ENCODE peak calls at places on chromosomes 6 and 20, in seven cellular contexts. One of them, this sample, is unnamed.

GRCh38 chr6:113825776-113826175 is 31.4 kb upstream of the MARCKS start:
- DNase-seq in GM23248: peak; percentile 85
- DNase-seq in Panc1: no peak
- DNase-seq in adrenal gland: peak; percentile 65
- DNase-seq in A549: no peak
- DNase-seq in ovary: peak; percentile 80
- DNase-seq in pancreas: peak; percentile 93
- DNase-seq in this sample: peak; percentile 97

GRCh38 chr20:6533828-6534388 is 233.6 kb upstream of the BMP2 start:
- DNase-seq in GM23248: peak; percentile 73
- DNase-seq in Panc1: no peak
- DNase-seq in adrenal gland: no peak
- DNase-seq in A549: no peak
- DNase-seq in ovary: no peak
- DNase-seq in pancreas: no peak
- DNase-seq in this sample: peak; percentile 13

GRCh38 chr6:22007469-22007868 is 289.4 kb downstream of the PRL start:
- DNase-seq in GM23248: no peak
- DNase-seq in Panc1: no peak
- DNase-seq in adrenal gland: no peak
- DNase-seq in A549: no peak
- DNase-seq in ovary: no peak
- DNase-seq in pancreas: no peak
- DNase-seq in this sample: no peak

GRCh38 chr6:39684790-39685485 is 40.3 kb downstream of the KIF6 start:
- DNase-seq in GM23248: peak; percentile 70
- DNase-seq in Panc1: no peak
- DNase-seq in adrenal gland: no peak
- DNase-seq in A549: peak; percentile 3
- DNase-seq in ovary: no peak
- DNase-seq in pancreas: no peak
- DNase-seq in this sample: peak; percentile 3

GRCh38 chr6:44662461-44663121 is 275.1 kb downstream of the CDC5L start:
- DNase-seq in GM23248: no peak
- DNase-seq in Panc1: no peak
- DNase-seq in adrenal gland: no peak
- DNase-seq in A549: no peak
- DNase-seq in ovary: no peak
- DNase-seq in pancreas: no peak
- DNase-seq in this sample: peak; percentile 100

GRCh38 chr6:3273707-3274521 is 15.2 kb downstream of the PSMG4 start:
- DNase-seq in GM23248: no peak
- DNase-seq in Panc1: no peak
- DNase-seq in adrenal gland: no peak
- DNase-seq in A549: no peak
- DNase-seq in ovary: no peak
- DNase-seq in pancreas: no peak
- DNase-seq in this sample: no peak

GRCh38 chr6:112014483-112014882 is 39.4 kb upstream of the CCN6 start:
- DNase-seq in GM23248: peak; percentile 79
- DNase-seq in Panc1: no peak
- DNase-seq in adrenal gland: no peak
- DNase-seq in A549: no peak
- DNase-seq in ovary: no peak
- DNase-seq in pancreas: no peak
- DNase-seq in this sample: no peak

GRCh38 chr6:5302220-5302946 is 41.1 kb downstream of the FARS2 start:
- DNase-seq in GM23248: no peak
- DNase-seq in Panc1: no peak
- DNase-seq in adrenal gland: no peak
- DNase-seq in A549: no peak
- DNase-seq in ovary: peak; percentile 13
- DNase-seq in pancreas: no peak
- DNase-seq in this sample: no peak

GRCh38 chr6:333379-334002 is 41.2 kb downstream of the DUSP22 start:
- DNase-seq in GM23248: peak; percentile 28
- DNase-seq in Panc1: no peak
- DNase-seq in adrenal gland: no peak
- DNase-seq in A549: no peak
- DNase-seq in ovary: no peak
- DNase-seq in pancreas: no peak
- DNase-seq in this sample: no peak

GRCh38 chr6:113591896-113592827 is 265.0 kb upstream of the MARCKS start:
- DNase-seq in GM23248: peak; percentile 45
- DNase-seq in Panc1: no peak
- DNase-seq in adrenal gland: no peak
- DNase-seq in A549: no peak
- DNase-seq in ovary: no peak
- DNase-seq in pancreas: no peak
- DNase-seq in this sample: peak; percentile 55

GRCh38 chr6:79127660-79128059 is 49.6 kb upstream of the PHIP start:
- DNase-seq in GM23248: no peak
- DNase-seq in Panc1: no peak
- DNase-seq in adrenal gland: no peak
- DNase-seq in A549: peak; percentile 13
- DNase-seq in ovary: no peak
- DNase-seq in pancreas: no peak
- DNase-seq in this sample: peak; percentile 17

GRCh38 chr6:170584954-170585498 is 589 bp upstream of the PDCD2 start:
- DNase-seq in GM23248: no peak
- DNase-seq in Panc1: no peak
- DNase-seq in adrenal gland: no peak
- DNase-seq in A549: no peak
- DNase-seq in ovary: no peak
- DNase-seq in pancreas: no peak
- DNase-seq in this sample: no peak

GRCh38 chr6:157032923-157033322 is 255.7 kb downstream of the ARID1B start:
- DNase-seq in GM23248: no peak
- DNase-seq in Panc1: no peak
- DNase-seq in adrenal gland: no peak
- DNase-seq in A549: no peak
- DNase-seq in ovary: no peak
- DNase-seq in pancreas: no peak
- DNase-seq in this sample: no peak

GRCh38 chr20:2656471-2657117 is 4.2 kb downstream of the NOP56 start:
- DNase-seq in GM23248: no peak
- DNase-seq in Panc1: no peak
- DNase-seq in adrenal gland: no peak
- DNase-seq in A549: no peak
- DNase-seq in ovary: no peak
- DNase-seq in pancreas: no peak
- DNase-seq in this sample: no peak

GRCh38 chr6:39082310-39082709 is 32.7 kb downstream of the SAYSD1 start:
- DNase-seq in GM23248: no peak
- DNase-seq in Panc1: no peak
- DNase-seq in adrenal gland: no peak
- DNase-seq in A549: no peak
- DNase-seq in ovary: no peak
- DNase-seq in pancreas: no peak
- DNase-seq in this sample: no peak

GRCh38 chr6:150296890-150297289 is 71.9 kb upstream of the IYD start:
- DNase-seq in GM23248: no peak
- DNase-seq in Panc1: no peak
- DNase-seq in adrenal gland: no peak
- DNase-seq in A549: no peak
- DNase-seq in ovary: no peak
- DNase-seq in pancreas: no peak
- DNase-seq in this sample: no peak

GRCh38 chr6:10361428-10361827 is 53.4 kb downstream of the TFAP2A start:
- DNase-seq in GM23248: no peak
- DNase-seq in Panc1: no peak
- DNase-seq in adrenal gland: no peak
- DNase-seq in A549: no peak
- DNase-seq in ovary: no peak
- DNase-seq in pancreas: no peak
- DNase-seq in this sample: no peak

GRCh38 chr6:127302728-127303675 is 36.3 kb downstream of the RNF146 start:
- DNase-seq in GM23248: peak; percentile 72
- DNase-seq in Panc1: peak; percentile 33
- DNase-seq in adrenal gland: peak; percentile 28
- DNase-seq in A549: peak; percentile 44
- DNase-seq in ovary: no peak
- DNase-seq in pancreas: no peak
- DNase-seq in this sample: peak; percentile 7

GRCh38 chr20:33051333-33051732 is 2.4 kb upstream of the BPIFB3 start:
- DNase-seq in GM23248: no peak
- DNase-seq in Panc1: no peak
- DNase-seq in adrenal gland: no peak
- DNase-seq in A549: no peak
- DNase-seq in ovary: no peak
- DNase-seq in pancreas: no peak
- DNase-seq in this sample: no peak

GRCh38 chr6:84791233-84791632 is 26.8 kb upstream of the TBX18 start:
- DNase-seq in GM23248: peak; percentile 48
- DNase-seq in Panc1: no peak
- DNase-seq in adrenal gland: no peak
- DNase-seq in A549: no peak
- DNase-seq in ovary: no peak
- DNase-seq in pancreas: no peak
- DNase-seq in this sample: peak; percentile 13

GRCh38 chr20:33832113-33832853 is 21.1 kb downstream of the CHMP4B start:
- DNase-seq in GM23248: no peak
- DNase-seq in Panc1: no peak
- DNase-seq in adrenal gland: peak; percentile 40
- DNase-seq in A549: no peak
- DNase-seq in ovary: peak; percentile 21
- DNase-seq in pancreas: no peak
- DNase-seq in this sample: no peak

GRCh38 chr6:43808412-43808811 is 38.4 kb downstream of the VEGFA start:
- DNase-seq in GM23248: no peak
- DNase-seq in Panc1: no peak
- DNase-seq in adrenal gland: no peak
- DNase-seq in A549: no peak
- DNase-seq in ovary: no peak
- DNase-seq in pancreas: no peak
- DNase-seq in this sample: no peak

GRCh38 chr20:56590888-56591287 is 38.2 kb upstream of the TFAP2C start:
- DNase-seq in GM23248: no peak
- DNase-seq in Panc1: no peak
- DNase-seq in adrenal gland: no peak
- DNase-seq in A549: no peak
- DNase-seq in ovary: no peak
- DNase-seq in pancreas: no peak
- DNase-seq in this sample: no peak
- H3K27ac ChIP-seq in GM23248: no peak overlapping the region
- H3K27ac ChIP-seq in Panc1: no peak overlapping the region
- H3K27ac ChIP-seq in adrenal gland: no peak overlapping the region
- H3K27ac ChIP-seq in A549: peak overlapping the region; percentile 74
- H3K27ac ChIP-seq in ovary: no peak overlapping the region
- H3K27ac ChIP-seq in pancreas: no peak overlapping the region
- H3K27ac ChIP-seq in this sample: no peak overlapping the region

GRCh38 chr6:88135578-88136114 is 30.5 kb downstream of the CNR1 start:
- DNase-seq in GM23248: no peak
- DNase-seq in Panc1: no peak
- DNase-seq in adrenal gland: no peak
- DNase-seq in A549: no peak
- DNase-seq in ovary: no peak
- DNase-seq in pancreas: no peak
- DNase-seq in this sample: no peak
- H3K4me1 ChIP-seq in GM23248: no peaks in the 10 kb centered on the region
- H3K4me1 ChIP-seq in Panc1: no peaks in the 10 kb centered on the region
- H3K4me1 ChIP-seq in adrenal gland: no peaks in the 10 kb centered on the region
- H3K4me1 ChIP-seq in A549: no peaks in the 10 kb centered on the region
- H3K4me1 ChIP-seq in ovary: no peaks in the 10 kb centered on the region
- H3K4me1 ChIP-seq in pancreas: no peaks in the 10 kb centered on the region
- H3K4me1 ChIP-seq in this sample: no peaks in the 10 kb centered on the region

GRCh38 chr6:168634928-168635327 is 193.9 kb downstream of the SMOC2 start:
- DNase-seq in GM23248: no peak
- DNase-seq in Panc1: no peak
- DNase-seq in adrenal gland: no peak
- DNase-seq in A549: no peak
- DNase-seq in ovary: no peak
- DNase-seq in pancreas: no peak
- DNase-seq in this sample: no peak

GRCh38 chr6:168638497-168639072 is 197.6 kb downstream of the SMOC2 start:
- DNase-seq in GM23248: no peak
- DNase-seq in Panc1: no peak
- DNase-seq in adrenal gland: no peak
- DNase-seq in A549: no peak
- DNase-seq in ovary: no peak
- DNase-seq in pancreas: no peak
- DNase-seq in this sample: no peak

GRCh38 chr6:168640181-168640580 is 199.2 kb downstream of the SMOC2 start:
- DNase-seq in GM23248: no peak
- DNase-seq in Panc1: no peak
- DNase-seq in adrenal gland: no peak
- DNase-seq in A549: no peak
- DNase-seq in ovary: no peak
- DNase-seq in pancreas: no peak
- DNase-seq in this sample: no peak

GRCh38 chr6:168637853-168638252 is 196.9 kb downstream of the SMOC2 start:
- DNase-seq in GM23248: no peak
- DNase-seq in Panc1: no peak
- DNase-seq in adrenal gland: no peak
- DNase-seq in A549: peak; percentile 4
- DNase-seq in ovary: no peak
- DNase-seq in pancreas: no peak
- DNase-seq in this sample: no peak

DNA sequence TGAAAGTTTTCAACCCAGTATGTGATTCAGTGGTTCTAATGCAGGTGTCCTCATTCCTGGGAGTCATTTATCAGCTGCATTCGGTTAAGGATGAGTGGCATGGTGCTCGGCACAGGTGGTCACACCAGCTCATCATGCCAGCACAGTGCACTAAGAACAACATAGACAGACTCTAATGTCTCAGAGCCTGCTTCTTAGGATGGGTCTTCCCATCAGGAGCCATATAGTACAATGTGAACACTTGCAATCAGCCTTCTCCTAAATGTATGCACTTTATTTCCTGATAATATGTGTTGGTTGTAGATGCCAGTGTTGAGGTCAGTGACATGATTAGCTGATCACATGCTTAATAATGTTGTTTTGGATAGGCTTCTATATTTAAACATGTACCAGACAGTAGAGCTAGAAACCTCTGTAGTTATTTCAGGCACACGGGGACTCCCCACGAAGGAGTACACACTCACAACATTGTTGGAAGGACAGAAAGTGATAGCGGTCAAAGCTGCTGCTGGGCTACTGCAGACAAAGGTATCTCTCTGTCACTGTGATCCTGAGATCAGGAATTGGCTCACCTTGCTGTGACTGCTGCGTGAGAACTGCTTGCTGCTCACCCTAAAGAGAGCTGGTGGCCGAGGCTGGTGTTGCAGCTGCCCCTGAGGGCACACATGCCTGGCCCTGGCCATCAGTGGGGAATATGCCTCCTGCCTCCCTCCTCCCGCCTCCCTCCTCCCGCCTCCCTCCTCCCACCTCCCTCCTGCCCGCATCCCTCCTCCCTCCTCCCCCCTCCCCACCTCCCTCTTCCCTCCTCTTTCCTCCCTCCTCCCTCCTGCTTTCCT is 195.4 kb downstream of the SMOC2 start:
- DNase-seq in GM23248: no peak
- DNase-seq in Panc1: no peak
- DNase-seq in adrenal gland: no peak
- DNase-seq in A549: no peak
- DNase-seq in ovary: no peak
- DNase-seq in pancreas: no peak
- DNase-seq in this sample: no peak
- H3K27ac ChIP-seq in GM23248: no peak overlapping the region
- H3K27ac ChIP-seq in Panc1: no peak overlapping the region
- H3K27ac ChIP-seq in adrenal gland: no peak overlapping the region
- H3K27ac ChIP-seq in A549: no peak overlapping the region
- H3K27ac ChIP-seq in ovary: no peak overlapping the region
- H3K27ac ChIP-seq in pancreas: no peak overlapping the region
- H3K27ac ChIP-seq in this sample: no peak overlapping the region

GRCh38 chr6:14440891-14441358 is 323.4 kb downstream of the CD83 start:
- DNase-seq in GM23248: peak; percentile 32
- DNase-seq in Panc1: no peak
- DNase-seq in adrenal gland: no peak
- DNase-seq in A549: no peak
- DNase-seq in ovary: peak; percentile 22
- DNase-seq in pancreas: no peak
- DNase-seq in this sample: no peak
- H3K4me1 ChIP-seq in GM23248: peaks cover 19% of the 10 kb centered on the region
- H3K4me1 ChIP-seq in Panc1: no peaks in the 10 kb centered on the region
- H3K4me1 ChIP-seq in adrenal gland: no peaks in the 10 kb centered on the region
- H3K4me1 ChIP-seq in A549: peaks cover 9% of the 10 kb centered on the region
- H3K4me1 ChIP-seq in ovary: peaks cover 7% of the 10 kb centered on the region
- H3K4me1 ChIP-seq in pancreas: no peaks in the 10 kb centered on the region
- H3K4me1 ChIP-seq in this sample: no peaks in the 10 kb centered on the region

This sample was measured in SJCRH30.